ENCODE peak calls at places on chromosomes 4 and X, in eight cellular contexts. One of them, this sample, is unnamed.

GRCh38 chr4:3009422-3009821 is 46.1 kb downstream of the GRK4 start:
- DNase-seq in aorta: no peak
- DNase-seq in uterus: no peak
- DNase-seq in CD4-positive, CD25-positive, alpha-beta regulatory T cell: peak
- DNase-seq in HFF-Myc: no peak
- DNase-seq in OCI-LY7: peak
- DNase-seq in H7: peak
- DNase-seq in fibroblast of lung: peak
- DNase-seq in this sample: no peak

GRCh38 chr4:2638730-2639129 is 102.3 kb downstream of the FAM193A start:
- DNase-seq in aorta: no peak
- DNase-seq in uterus: no peak
- DNase-seq in CD4-positive, CD25-positive, alpha-beta regulatory T cell: no peak
- DNase-seq in HFF-Myc: no peak
- DNase-seq in OCI-LY7: no peak
- DNase-seq in H7: no peak
- DNase-seq in fibroblast of lung: no peak
- DNase-seq in this sample: no peak

GRCh38 chr4:761086-761485 is 55.5 kb downstream of the PCGF3 start:
- DNase-seq in aorta: no peak
- DNase-seq in uterus: no peak
- DNase-seq in CD4-positive, CD25-positive, alpha-beta regulatory T cell: no peak
- DNase-seq in HFF-Myc: no peak
- DNase-seq in OCI-LY7: no peak
- DNase-seq in H7: peak
- DNase-seq in fibroblast of lung: no peak
- DNase-seq in this sample: no peak

GRCh38 chr4:82084747-82085146 is 289.0 kb downstream of the HNRNPD start:
- DNase-seq in aorta: no peak
- DNase-seq in uterus: no peak
- DNase-seq in CD4-positive, CD25-positive, alpha-beta regulatory T cell: no peak
- DNase-seq in HFF-Myc: no peak
- DNase-seq in OCI-LY7: no peak
- DNase-seq in H7: no peak
- DNase-seq in fibroblast of lung: no peak
- DNase-seq in this sample: no peak

GRCh38 chr4:165048170-165048569 is 5.5 kb upstream of the TRIM75 start:
- DNase-seq in aorta: no peak
- DNase-seq in uterus: no peak
- DNase-seq in CD4-positive, CD25-positive, alpha-beta regulatory T cell: no peak
- DNase-seq in HFF-Myc: no peak
- DNase-seq in OCI-LY7: no peak
- DNase-seq in H7: peak
- DNase-seq in fibroblast of lung: no peak
- DNase-seq in this sample: no peak

GRCh38 chr4:141078871-141079270 is 54.4 kb downstream of the RNF150 start:
- DNase-seq in aorta: no peak
- DNase-seq in uterus: no peak
- DNase-seq in CD4-positive, CD25-positive, alpha-beta regulatory T cell: no peak
- DNase-seq in HFF-Myc: no peak
- DNase-seq in OCI-LY7: no peak
- DNase-seq in H7: no peak
- DNase-seq in fibroblast of lung: peak
- DNase-seq in this sample: no peak

GRCh38 chr4:150569384-150569987 is 12.5 kb upstream of the MAB21L2 start:
- DNase-seq in aorta: no peak
- DNase-seq in uterus: no peak
- DNase-seq in CD4-positive, CD25-positive, alpha-beta regulatory T cell: no peak
- DNase-seq in HFF-Myc: no peak
- DNase-seq in OCI-LY7: no peak
- DNase-seq in H7: no peak
- DNase-seq in fibroblast of lung: peak
- DNase-seq in this sample: no peak

GRCh38 chrX:20479048-20479447 is 212.3 kb upstream of the RPS6KA3 start:
- DNase-seq in aorta: no peak
- DNase-seq in uterus: no peak
- DNase-seq in CD4-positive, CD25-positive, alpha-beta regulatory T cell: no peak
- DNase-seq in HFF-Myc: no peak
- DNase-seq in OCI-LY7: no peak
- DNase-seq in H7: no peak
- DNase-seq in fibroblast of lung: no peak
- DNase-seq in this sample: no peak

GRCh38 chr4:135601351-135601750 is 1399.8 kb upstream of the PABPC4L start:
- DNase-seq in aorta: no peak
- DNase-seq in uterus: no peak
- DNase-seq in CD4-positive, CD25-positive, alpha-beta regulatory T cell: no peak
- DNase-seq in HFF-Myc: no peak
- DNase-seq in OCI-LY7: no peak
- DNase-seq in H7: no peak
- DNase-seq in fibroblast of lung: no peak
- DNase-seq in this sample: no peak

GRCh38 chrX:68372665-68373064 is 60.6 kb downstream of the OPHN1 start:
- DNase-seq in aorta: no peak
- DNase-seq in uterus: no peak
- DNase-seq in CD4-positive, CD25-positive, alpha-beta regulatory T cell: no peak
- DNase-seq in HFF-Myc: no peak
- DNase-seq in OCI-LY7: no peak
- DNase-seq in H7: no peak
- DNase-seq in fibroblast of lung: no peak
- DNase-seq in this sample: no peak

GRCh38 chr4:88938138-88938537 is 118.8 kb downstream of the FAM13A start:
- DNase-seq in aorta: no peak
- DNase-seq in uterus: no peak
- DNase-seq in CD4-positive, CD25-positive, alpha-beta regulatory T cell: no peak
- DNase-seq in HFF-Myc: peak
- DNase-seq in OCI-LY7: no peak
- DNase-seq in H7: no peak
- DNase-seq in fibroblast of lung: peak
- DNase-seq in this sample: no peak

GRCh38 chrX:63275127-63275526 is 76.0 kb downstream of the SPIN4 start:
- DNase-seq in aorta: no peak
- DNase-seq in uterus: no peak
- DNase-seq in CD4-positive, CD25-positive, alpha-beta regulatory T cell: peak
- DNase-seq in HFF-Myc: no peak
- DNase-seq in OCI-LY7: peak
- DNase-seq in H7: peak
- DNase-seq in fibroblast of lung: no peak
- DNase-seq in this sample: peak

GRCh38 chr4:16890651-16891050 is 7.8 kb downstream of the LDB2 start:
- DNase-seq in aorta: no peak
- DNase-seq in uterus: no peak
- DNase-seq in CD4-positive, CD25-positive, alpha-beta regulatory T cell: peak
- DNase-seq in HFF-Myc: no peak
- DNase-seq in OCI-LY7: no peak
- DNase-seq in H7: no peak
- DNase-seq in fibroblast of lung: no peak
- DNase-seq in this sample: no peak

GRCh38 chr4:143352052-143352451 is 15.4 kb downstream of the GAB1 start:
- DNase-seq in aorta: no peak
- DNase-seq in uterus: no peak
- DNase-seq in CD4-positive, CD25-positive, alpha-beta regulatory T cell: no peak
- DNase-seq in HFF-Myc: no peak
- DNase-seq in OCI-LY7: no peak
- DNase-seq in H7: no peak
- DNase-seq in fibroblast of lung: no peak
- DNase-seq in this sample: no peak

GRCh38 chr4:122041312-122041711 is 89.5 kb upstream of the TRPC3 start:
- DNase-seq in aorta: no peak
- DNase-seq in uterus: no peak
- DNase-seq in CD4-positive, CD25-positive, alpha-beta regulatory T cell: no peak
- DNase-seq in HFF-Myc: no peak
- DNase-seq in OCI-LY7: no peak
- DNase-seq in H7: no peak
- DNase-seq in fibroblast of lung: no peak
- DNase-seq in this sample: no peak

GRCh38 chr4:55367084-55367722 is 21.2 kb downstream of the SRD5A3 start:
- DNase-seq in aorta: no peak
- DNase-seq in uterus: no peak
- DNase-seq in CD4-positive, CD25-positive, alpha-beta regulatory T cell: no peak
- DNase-seq in HFF-Myc: no peak
- DNase-seq in OCI-LY7: no peak
- DNase-seq in H7: no peak
- DNase-seq in fibroblast of lung: no peak
- DNase-seq in this sample: no peak

GRCh38 chr4:87410157-87410556 is 12.2 kb upstream of the NUDT9 start:
- DNase-seq in aorta: no peak
- DNase-seq in uterus: no peak
- DNase-seq in CD4-positive, CD25-positive, alpha-beta regulatory T cell: no peak
- DNase-seq in HFF-Myc: no peak
- DNase-seq in OCI-LY7: no peak
- DNase-seq in H7: no peak
- DNase-seq in fibroblast of lung: peak
- DNase-seq in this sample: no peak

GRCh38 chr4:78166582-78166981 is 109.5 kb downstream of the FRAS1 start:
- DNase-seq in aorta: no peak
- DNase-seq in uterus: no peak
- DNase-seq in CD4-positive, CD25-positive, alpha-beta regulatory T cell: no peak
- DNase-seq in HFF-Myc: peak
- DNase-seq in OCI-LY7: no peak
- DNase-seq in H7: no peak
- DNase-seq in fibroblast of lung: no peak
- DNase-seq in this sample: no peak

GRCh38 chr4:131635191-131635590 is 1513.9 kb upstream of the PCDH10 start:
- DNase-seq in aorta: no peak
- DNase-seq in uterus: no peak
- DNase-seq in CD4-positive, CD25-positive, alpha-beta regulatory T cell: no peak
- DNase-seq in HFF-Myc: no peak
- DNase-seq in OCI-LY7: no peak
- DNase-seq in H7: no peak
- DNase-seq in fibroblast of lung: no peak
- DNase-seq in this sample: no peak

DNA sequence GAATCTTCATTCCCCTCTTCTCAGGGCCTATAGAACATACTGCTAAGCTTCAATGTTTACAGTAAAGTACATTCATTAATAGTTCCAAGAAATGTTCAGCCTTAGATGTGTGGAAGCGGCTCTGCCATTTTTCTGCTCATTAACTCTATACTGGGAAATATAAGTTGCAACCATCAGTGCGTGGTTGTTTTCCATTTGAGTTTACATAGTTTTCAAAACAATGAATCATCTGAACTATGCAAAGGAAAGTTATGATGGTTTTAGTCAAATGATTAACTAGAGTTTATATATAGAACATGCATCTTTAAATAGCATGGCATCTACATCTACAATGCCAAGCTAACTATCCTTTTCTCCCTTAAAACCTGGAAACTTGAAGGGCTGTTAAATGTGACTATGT is 29.6 kb downstream of the LEF1 start:
- DNase-seq in aorta: no peak
- DNase-seq in uterus: no peak
- DNase-seq in CD4-positive, CD25-positive, alpha-beta regulatory T cell: peak
- DNase-seq in HFF-Myc: no peak
- DNase-seq in OCI-LY7: no peak
- DNase-seq in H7: no peak
- DNase-seq in fibroblast of lung: no peak
- DNase-seq in this sample: no peak
- H3K4me3 ChIP-seq in aorta: no peak
- H3K4me3 ChIP-seq in uterus: no peak
- H3K4me3 ChIP-seq in CD4-positive, CD25-positive, alpha-beta regulatory T cell: peak
- H3K4me3 ChIP-seq in HFF-Myc: no peak
- H3K4me3 ChIP-seq in OCI-LY7: no peak
- H3K4me3 ChIP-seq in H7: no peak
- H3K4me3 ChIP-seq in fibroblast of lung: no peak
- H3K4me3 ChIP-seq in this sample: no peak

DNA sequence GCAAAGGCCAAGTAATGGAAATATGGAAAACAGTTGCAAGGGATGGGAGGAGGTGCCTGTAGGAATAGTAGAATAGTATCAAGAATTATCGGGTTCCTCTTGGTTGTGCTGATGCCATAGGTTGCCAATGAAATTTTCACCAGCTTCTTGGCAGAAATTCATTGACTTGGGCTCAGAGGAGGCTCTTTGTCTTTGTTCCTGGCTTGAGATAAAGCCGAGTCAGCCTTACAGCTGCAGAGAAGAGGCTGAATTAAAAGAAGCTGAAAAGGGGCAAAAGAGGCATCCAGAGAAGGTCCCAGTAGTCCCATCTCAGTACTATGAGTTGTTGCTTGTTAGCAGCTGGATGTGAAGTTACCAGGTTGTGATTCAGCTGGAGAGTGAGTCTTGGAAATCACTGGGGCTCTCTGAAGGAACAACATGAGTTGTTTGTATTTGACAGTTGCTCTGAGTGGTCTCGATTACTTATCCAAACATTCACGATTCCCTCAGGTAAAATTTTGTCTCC is 59.7 kb downstream of the SMAD1 start:
- DNase-seq in aorta: no peak
- DNase-seq in uterus: no peak
- DNase-seq in CD4-positive, CD25-positive, alpha-beta regulatory T cell: no peak
- DNase-seq in HFF-Myc: no peak
- DNase-seq in OCI-LY7: no peak
- DNase-seq in H7: no peak
- DNase-seq in fibroblast of lung: no peak
- DNase-seq in this sample: no peak
- H3K4me3 ChIP-seq in aorta: no peak
- H3K4me3 ChIP-seq in uterus: no peak
- H3K4me3 ChIP-seq in CD4-positive, CD25-positive, alpha-beta regulatory T cell: no peak
- H3K4me3 ChIP-seq in HFF-Myc: no peak
- H3K4me3 ChIP-seq in OCI-LY7: no peak
- H3K4me3 ChIP-seq in H7: no peak
- H3K4me3 ChIP-seq in fibroblast of lung: no peak
- H3K4me3 ChIP-seq in this sample: no peak

GRCh38 chrX:143633530-143634372 is 2.1 kb downstream of the SLITRK4 start:
- DNase-seq in aorta: peak
- DNase-seq in uterus: no peak
- DNase-seq in CD4-positive, CD25-positive, alpha-beta regulatory T cell: no peak
- DNase-seq in HFF-Myc: no peak
- DNase-seq in OCI-LY7: no peak
- DNase-seq in H7: peak
- DNase-seq in fibroblast of lung: no peak
- DNase-seq in this sample: no peak
- H3K4me3 ChIP-seq in aorta: peak
- H3K4me3 ChIP-seq in uterus: no peak
- H3K4me3 ChIP-seq in CD4-positive, CD25-positive, alpha-beta regulatory T cell: no peak
- H3K4me3 ChIP-seq in HFF-Myc: no peak
- H3K4me3 ChIP-seq in OCI-LY7: no peak
- H3K4me3 ChIP-seq in H7: peak
- H3K4me3 ChIP-seq in fibroblast of lung: peak
- H3K4me3 ChIP-seq in this sample: no peak

DNA sequence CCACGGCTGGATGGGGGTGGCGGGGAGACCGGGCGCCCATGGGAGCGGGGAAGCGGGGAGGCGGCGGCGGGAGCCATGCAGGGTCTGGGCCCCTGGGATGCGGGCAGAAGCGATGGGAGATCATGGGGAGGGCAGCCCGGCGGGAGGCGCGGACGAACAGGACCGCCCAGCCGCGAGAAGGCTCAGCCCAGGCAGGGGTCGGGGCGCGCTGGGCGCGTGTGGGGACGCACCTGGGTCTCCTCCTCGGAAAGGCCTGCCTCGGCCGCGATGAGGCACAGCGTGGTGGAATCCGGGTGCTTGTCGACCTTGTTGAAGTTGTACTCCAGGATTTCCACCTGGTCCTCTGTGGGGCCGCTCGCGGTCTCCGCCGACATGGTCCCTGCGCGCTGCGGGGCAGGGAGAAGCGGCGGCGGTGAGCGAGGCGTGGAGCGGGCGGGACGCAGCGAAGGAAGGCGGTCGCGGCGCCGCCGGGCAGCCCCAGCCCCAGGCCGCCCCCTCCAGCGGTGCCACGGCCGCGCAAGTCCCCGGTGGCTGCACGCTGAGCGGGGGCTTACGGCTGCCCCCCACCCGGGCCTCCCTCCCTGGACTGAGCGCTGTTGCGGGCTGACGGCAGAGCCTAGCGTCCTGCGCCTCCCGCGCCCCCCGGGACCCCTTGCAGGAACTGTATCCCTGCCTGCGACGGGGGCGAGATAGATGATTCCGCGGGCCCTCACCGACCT is 25.3 kb downstream of the HOPX start:
- DNase-seq in aorta: peak
- DNase-seq in uterus: no peak
- DNase-seq in CD4-positive, CD25-positive, alpha-beta regulatory T cell: no peak
- DNase-seq in HFF-Myc: no peak
- DNase-seq in OCI-LY7: no peak
- DNase-seq in H7: peak
- DNase-seq in fibroblast of lung: no peak
- DNase-seq in this sample: no peak
- H3K4me3 ChIP-seq in aorta: peak
- H3K4me3 ChIP-seq in uterus: peak
- H3K4me3 ChIP-seq in CD4-positive, CD25-positive, alpha-beta regulatory T cell: no peak
- H3K4me3 ChIP-seq in HFF-Myc: peak
- H3K4me3 ChIP-seq in OCI-LY7: no peak
- H3K4me3 ChIP-seq in H7: peak
- H3K4me3 ChIP-seq in fibroblast of lung: peak
- H3K4me3 ChIP-seq in this sample: peak

This sample was measured in HL-60.